ENCODE peak calls at places on chromosomes 4 and X, in five cellular contexts. One of them, this sample, is unnamed.

GRCh38 chr4:181854142-181854541 is 389.1 kb upstream of the TENM3 start:
- DNase-seq in ecto neural progenitor cell: no peak
- DNase-seq in NCI-H2171 treated with DMSO at 0.1 percent for 48 hours: no peak
- DNase-seq in AG10803: no peak
- DNase-seq in fibroblast of the conjunctiva: no peak
- DNase-seq in this sample: no peak

GRCh38 chr4:55169352-55169959 is 44.1 kb upstream of the KDR start:
- DNase-seq in NCI-H2171 treated with DMSO at 0.1 percent for 48 hours: no peak
- DNase-seq in ecto neural progenitor cell: peak; percentile 64
- DNase-seq in fibroblast of the conjunctiva: no peak
- DNase-seq in AG10803: no peak
- DNase-seq in this sample: peak; percentile 28

GRCh38 chrX:130118941-130119640 is 8.8 kb upstream of the ELF4 start:
- DNase-seq in AG10803: peak; percentile 51
- DNase-seq in NCI-H2171 treated with DMSO at 0.1 percent for 48 hours: no peak
- DNase-seq in ecto neural progenitor cell: no peak
- DNase-seq in fibroblast of the conjunctiva: no peak
- DNase-seq in this sample: no peak

GRCh38 chrX:151852294-151852693 is 60.4 kb upstream of the MAGEA4 start:
- DNase-seq in AG10803: no peak
- DNase-seq in NCI-H2171 treated with DMSO at 0.1 percent for 48 hours: no peak
- DNase-seq in ecto neural progenitor cell: no peak
- DNase-seq in fibroblast of the conjunctiva: no peak
- DNase-seq in this sample: no peak

GRCh38 chr4:25441519-25442117 is 64.6 kb downstream of the ANAPC4 start:
- DNase-seq in AG10803: peak; percentile 57
- DNase-seq in ecto neural progenitor cell: peak; percentile 67
- DNase-seq in fibroblast of the conjunctiva: no peak
- DNase-seq in NCI-H2171 treated with DMSO at 0.1 percent for 48 hours: peak; percentile 16
- DNase-seq in this sample: peak; percentile 76

GRCh38 chr4:95388911-95389310 is 159.9 kb downstream of the UNC5C start:
- DNase-seq in fibroblast of the conjunctiva: no peak
- DNase-seq in NCI-H2171 treated with DMSO at 0.1 percent for 48 hours: peak; percentile 46
- DNase-seq in ecto neural progenitor cell: no peak
- DNase-seq in AG10803: no peak
- DNase-seq in this sample: no peak

GRCh38 chr4:113781439-113782040 is 20.0 kb upstream of the CAMK2D start:
- DNase-seq in NCI-H2171 treated with DMSO at 0.1 percent for 48 hours: peak; percentile 23
- DNase-seq in ecto neural progenitor cell: no peak
- DNase-seq in AG10803: peak; percentile 49
- DNase-seq in fibroblast of the conjunctiva: peak; percentile 28
- DNase-seq in this sample: no peak

GRCh38 chr4:129352480-129352879 is 256.5 kb downstream of the C4orf33 start:
- DNase-seq in fibroblast of the conjunctiva: no peak
- DNase-seq in AG10803: no peak
- DNase-seq in NCI-H2171 treated with DMSO at 0.1 percent for 48 hours: no peak
- DNase-seq in ecto neural progenitor cell: no peak
- DNase-seq in this sample: no peak

GRCh38 chrX:108399427-108400165 is 38.6 kb downstream of the COL4A6 start:
- DNase-seq in AG10803: peak; percentile 4
- DNase-seq in fibroblast of the conjunctiva: peak; percentile 59
- DNase-seq in NCI-H2171 treated with DMSO at 0.1 percent for 48 hours: no peak
- DNase-seq in ecto neural progenitor cell: no peak
- DNase-seq in this sample: no peak

This sample was measured in retina.